ENCODE peak calls at places on chromosomes 16 and 17, in eight cellular contexts. One of them, this sample, is unnamed.

GRCh38 chr16:11079657-11080187 is 135.4 kb downstream of the CLEC16A start:
- DNase-seq in esophagus muscularis mucosa: no peak
- DNase-seq in adrenal gland: no peak
- DNase-seq in IMR-90: peak
- DNase-seq in ovary: no peak
- DNase-seq in A549: no peak
- DNase-seq in suprapubic skin: no peak
- DNase-seq in uterus: peak
- DNase-seq in this sample: no peak

GRCh38 chr17:45824901-45825492 is 19.7 kb upstream of the SPPL2C start:
- DNase-seq in esophagus muscularis mucosa: no peak
- DNase-seq in adrenal gland: no peak
- DNase-seq in IMR-90: no peak
- DNase-seq in ovary: no peak
- DNase-seq in A549: no peak
- DNase-seq in suprapubic skin: no peak
- DNase-seq in uterus: no peak
- DNase-seq in this sample: no peak

GRCh38 chr17:27526603-27527002 is 70.4 kb downstream of the KSR1 start:
- DNase-seq in esophagus muscularis mucosa: no peak
- DNase-seq in adrenal gland: no peak
- DNase-seq in IMR-90: peak
- DNase-seq in ovary: peak
- DNase-seq in A549: no peak
- DNase-seq in suprapubic skin: no peak
- DNase-seq in uterus: no peak
- DNase-seq in this sample: no peak

GRCh38 chr16:83717308-83717707 is 90.5 kb upstream of the HSBP1 start:
- DNase-seq in esophagus muscularis mucosa: no peak
- DNase-seq in adrenal gland: no peak
- DNase-seq in IMR-90: no peak
- DNase-seq in ovary: no peak
- DNase-seq in A549: no peak
- DNase-seq in suprapubic skin: no peak
- DNase-seq in uterus: no peak
- DNase-seq in this sample: no peak

GRCh38 chr17:9009737-9010136 is 11.6 kb upstream of the NTN1 start:
- DNase-seq in esophagus muscularis mucosa: no peak
- DNase-seq in adrenal gland: no peak
- DNase-seq in IMR-90: no peak
- DNase-seq in ovary: no peak
- DNase-seq in A549: no peak
- DNase-seq in suprapubic skin: no peak
- DNase-seq in uterus: no peak
- DNase-seq in this sample: no peak

GRCh38 chr17:550041-550398 is 164.6 kb downstream of the VPS53 start:
- DNase-seq in esophagus muscularis mucosa: no peak
- DNase-seq in adrenal gland: no peak
- DNase-seq in IMR-90: peak
- DNase-seq in ovary: no peak
- DNase-seq in A549: no peak
- DNase-seq in suprapubic skin: no peak
- DNase-seq in uterus: no peak
- DNase-seq in this sample: no peak

GRCh38 chr17:1779571-1780074 is 17.8 kb downstream of the SERPINF1 start:
- DNase-seq in esophagus muscularis mucosa: no peak
- DNase-seq in adrenal gland: no peak
- DNase-seq in IMR-90: peak
- DNase-seq in ovary: peak
- DNase-seq in A549: no peak
- DNase-seq in suprapubic skin: peak
- DNase-seq in uterus: peak
- DNase-seq in this sample: peak

GRCh38 chr17:48143629-48144028 is 36.1 kb downstream of the SNX11 start:
- DNase-seq in esophagus muscularis mucosa: no peak
- DNase-seq in adrenal gland: no peak
- DNase-seq in IMR-90: no peak
- DNase-seq in ovary: no peak
- DNase-seq in A549: no peak
- DNase-seq in suprapubic skin: no peak
- DNase-seq in uterus: no peak
- DNase-seq in this sample: no peak

GRCh38 chr17:43908111-43908721 is 880 bp upstream of the MPP2 start:
- DNase-seq in esophagus muscularis mucosa: peak
- DNase-seq in adrenal gland: no peak
- DNase-seq in IMR-90: peak
- DNase-seq in ovary: peak
- DNase-seq in A549: peak
- DNase-seq in suprapubic skin: no peak
- DNase-seq in uterus: peak
- DNase-seq in this sample: peak

GRCh38 chr16:65069090-65069489 is 52.8 kb downstream of the CDH11 start:
- DNase-seq in esophagus muscularis mucosa: no peak
- DNase-seq in adrenal gland: no peak
- DNase-seq in IMR-90: peak
- DNase-seq in ovary: no peak
- DNase-seq in A549: no peak
- DNase-seq in suprapubic skin: no peak
- DNase-seq in uterus: no peak
- DNase-seq in this sample: no peak

GRCh38 chr16:70437017-70437581 is 1.8 kb downstream of the ST3GAL2 start:
- DNase-seq in esophagus muscularis mucosa: no peak
- DNase-seq in adrenal gland: no peak
- DNase-seq in IMR-90: peak
- DNase-seq in ovary: peak
- DNase-seq in A549: no peak
- DNase-seq in suprapubic skin: no peak
- DNase-seq in uterus: peak
- DNase-seq in this sample: no peak

DNA sequence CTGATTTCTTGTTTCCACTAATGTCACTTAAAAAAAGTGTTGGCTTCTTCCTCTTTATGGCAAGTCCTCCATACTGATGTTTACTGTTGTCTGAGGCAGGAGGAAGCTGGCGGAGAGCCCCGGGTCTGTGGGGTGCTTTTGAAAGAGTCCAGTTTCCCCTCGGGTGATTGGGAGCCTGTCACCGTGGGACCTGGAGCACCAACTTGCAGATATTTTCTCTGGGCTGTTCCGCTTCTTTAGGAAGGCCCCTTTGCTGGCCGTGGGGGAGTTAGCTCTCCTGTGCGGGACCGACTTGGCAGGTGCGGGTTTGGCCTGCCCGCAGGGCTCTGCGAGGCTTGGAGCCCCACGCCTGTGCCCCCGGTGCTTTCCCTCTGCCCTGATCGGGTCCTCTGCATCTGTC is 3.1 kb downstream of the BANP start:
- DNase-seq in esophagus muscularis mucosa: no peak
- DNase-seq in adrenal gland: no peak
- DNase-seq in IMR-90: no peak
- DNase-seq in ovary: no peak
- DNase-seq in A549: no peak
- DNase-seq in suprapubic skin: no peak
- DNase-seq in uterus: no peak
- DNase-seq in this sample: no peak
- H3K27ac ChIP-seq in esophagus muscularis mucosa: peak
- H3K27ac ChIP-seq in adrenal gland: no peak
- H3K27ac ChIP-seq in IMR-90: no peak
- H3K27ac ChIP-seq in ovary: no peak
- H3K27ac ChIP-seq in A549: no peak
- H3K27ac ChIP-seq in suprapubic skin: peak
- H3K27ac ChIP-seq in uterus: no peak
- H3K27ac ChIP-seq in this sample: peak

DNA sequence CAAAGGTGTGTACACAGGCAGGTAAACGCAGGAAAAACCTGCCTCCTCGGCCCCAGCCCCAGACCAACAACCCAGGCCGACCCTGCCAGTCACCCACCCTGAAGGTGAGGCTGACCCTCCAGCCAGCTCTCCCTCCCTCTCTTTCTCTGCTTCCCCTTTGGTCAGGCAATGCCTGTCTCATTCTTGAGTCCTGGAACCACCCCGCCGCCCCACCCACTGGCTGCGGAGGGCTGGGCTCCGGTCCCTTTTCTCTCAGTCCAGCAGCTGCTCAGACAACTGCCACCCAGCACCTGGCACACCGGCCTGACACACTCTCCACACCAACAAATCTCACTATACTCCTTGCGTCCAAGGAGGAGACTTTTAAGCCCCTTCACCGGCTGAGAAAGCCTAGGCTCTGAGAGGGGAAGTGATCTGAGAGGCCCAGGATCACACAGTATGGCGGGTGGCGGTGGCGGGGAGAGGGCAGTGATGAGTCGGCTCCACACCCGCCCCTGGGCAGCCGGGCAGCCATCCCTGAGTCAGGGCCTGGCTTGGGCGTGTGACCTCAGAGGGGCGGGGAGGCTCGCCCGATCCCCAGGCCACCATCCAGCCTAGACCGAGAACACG is 687 bp downstream of the FLII start:
- DNase-seq in esophagus muscularis mucosa: peak
- DNase-seq in adrenal gland: peak
- DNase-seq in IMR-90: peak
- DNase-seq in ovary: peak
- DNase-seq in A549: peak
- DNase-seq in suprapubic skin: peak
- DNase-seq in uterus: peak
- DNase-seq in this sample: peak
- TF ChIP-seq POLR2A in esophagus muscularis mucosa: no peak
- TF ChIP-seq POLR2A in adrenal gland: no peak
- TF ChIP-seq POLR2A in IMR-90: no peak
- TF ChIP-seq POLR2A in ovary: no peak
- TF ChIP-seq POLR2A in A549: no peak
- TF ChIP-seq POLR2A in suprapubic skin: no peak
- TF ChIP-seq POLR2A in uterus: no peak
- TF ChIP-seq POLR2A in this sample: no peak

DNA sequence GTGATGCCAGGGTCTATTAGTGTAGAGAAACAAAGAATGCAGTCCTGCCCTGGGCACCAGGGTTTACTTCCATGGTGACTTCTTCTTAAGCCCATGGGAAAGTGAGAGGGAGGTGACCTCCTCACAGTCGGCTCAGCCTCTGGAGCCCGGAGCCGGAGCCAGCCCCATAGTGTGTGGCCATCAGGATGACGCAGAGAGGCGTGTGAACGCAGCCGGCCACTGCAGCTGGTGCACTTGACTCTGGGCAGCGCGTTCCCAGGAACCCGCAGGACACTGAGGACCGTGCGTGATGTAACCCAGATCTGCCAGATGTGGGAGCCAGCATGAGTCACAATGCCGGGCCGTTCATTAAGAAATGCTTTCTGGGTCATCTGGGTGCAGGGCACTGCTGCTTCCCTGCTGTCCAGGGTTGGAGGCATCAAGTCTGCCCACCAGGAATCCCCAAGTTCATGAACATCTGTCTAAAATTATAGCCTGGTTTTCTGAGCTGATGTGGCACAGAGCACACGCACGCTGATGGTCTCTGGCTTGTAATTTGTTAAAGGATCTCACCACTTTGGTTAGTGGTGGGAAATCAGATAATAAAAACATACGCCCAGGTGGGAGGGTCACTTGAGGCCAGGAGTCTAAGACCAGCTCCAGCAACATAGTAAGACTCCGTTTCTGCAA is 114.1 kb downstream of the PITPNC1 start:
- DNase-seq in esophagus muscularis mucosa: peak
- DNase-seq in adrenal gland: peak
- DNase-seq in IMR-90: peak
- DNase-seq in ovary: peak
- DNase-seq in A549: peak
- DNase-seq in suprapubic skin: peak
- DNase-seq in uterus: peak
- DNase-seq in this sample: peak
- H3K27ac ChIP-seq in esophagus muscularis mucosa: peak
- H3K27ac ChIP-seq in adrenal gland: peak
- H3K27ac ChIP-seq in IMR-90: no peak
- H3K27ac ChIP-seq in ovary: peak
- H3K27ac ChIP-seq in A549: peak
- H3K27ac ChIP-seq in suprapubic skin: no peak
- H3K27ac ChIP-seq in uterus: peak
- H3K27ac ChIP-seq in this sample: peak

GRCh38 chr16:81798311-81799137 is 19.4 kb downstream of the PLCG2 start:
- DNase-seq in esophagus muscularis mucosa: no peak
- DNase-seq in adrenal gland: no peak
- DNase-seq in IMR-90: no peak
- DNase-seq in ovary: no peak
- DNase-seq in A549: no peak
- DNase-seq in suprapubic skin: no peak
- DNase-seq in uterus: no peak
- DNase-seq in this sample: no peak
- TF ChIP-seq POLR2A in esophagus muscularis mucosa: no peak
- TF ChIP-seq POLR2A in adrenal gland: no peak
- TF ChIP-seq POLR2A in IMR-90: no peak
- TF ChIP-seq POLR2A in ovary: no peak
- TF ChIP-seq POLR2A in A549: no peak
- TF ChIP-seq POLR2A in suprapubic skin: no peak
- TF ChIP-seq POLR2A in uterus: no peak
- TF ChIP-seq POLR2A in this sample: no peak

GRCh38 chr16:30003670-30004423 is 7.0 kb downstream of the DOC2A start:
- DNase-seq in esophagus muscularis mucosa: no peak
- DNase-seq in adrenal gland: no peak
- DNase-seq in IMR-90: no peak
- DNase-seq in ovary: no peak
- DNase-seq in A549: no peak
- DNase-seq in suprapubic skin: no peak
- DNase-seq in uterus: no peak
- DNase-seq in this sample: no peak

GRCh38 chr16:30004424-30004776 is 6.4 kb downstream of the DOC2A start:
- DNase-seq in esophagus muscularis mucosa: no peak
- DNase-seq in adrenal gland: no peak
- DNase-seq in IMR-90: no peak
- DNase-seq in ovary: no peak
- DNase-seq in A549: no peak
- DNase-seq in suprapubic skin: no peak
- DNase-seq in uterus: no peak
- DNase-seq in this sample: no peak

GRCh38 chr16:30006095-30006473 is 4.7 kb downstream of the DOC2A start:
- DNase-seq in esophagus muscularis mucosa: no peak
- DNase-seq in adrenal gland: no peak
- DNase-seq in IMR-90: no peak
- DNase-seq in ovary: no peak
- DNase-seq in A549: no peak
- DNase-seq in suprapubic skin: no peak
- DNase-seq in uterus: no peak
- DNase-seq in this sample: no peak

GRCh38 chr16:30005341-30006094 is 5.3 kb downstream of the DOC2A start:
- DNase-seq in esophagus muscularis mucosa: no peak
- DNase-seq in adrenal gland: no peak
- DNase-seq in IMR-90: peak
- DNase-seq in ovary: no peak
- DNase-seq in A549: peak
- DNase-seq in suprapubic skin: no peak
- DNase-seq in uterus: peak
- DNase-seq in this sample: no peak

GRCh38 chr16:30004811-30005242 is 6.0 kb downstream of the DOC2A start:
- DNase-seq in esophagus muscularis mucosa: no peak
- DNase-seq in adrenal gland: no peak
- DNase-seq in IMR-90: no peak
- DNase-seq in ovary: no peak
- DNase-seq in A549: no peak
- DNase-seq in suprapubic skin: no peak
- DNase-seq in uterus: no peak
- DNase-seq in this sample: no peak
- H3K27ac ChIP-seq in esophagus muscularis mucosa: no peak
- H3K27ac ChIP-seq in adrenal gland: no peak
- H3K27ac ChIP-seq in IMR-90: no peak
- H3K27ac ChIP-seq in ovary: no peak
- H3K27ac ChIP-seq in A549: no peak
- H3K27ac ChIP-seq in suprapubic skin: no peak
- H3K27ac ChIP-seq in uterus: no peak
- H3K27ac ChIP-seq in this sample: no peak

GRCh38 chr17:74971842-74972106 is 785 bp downstream of the HID1 start:
- DNase-seq in esophagus muscularis mucosa: no peak
- DNase-seq in adrenal gland: no peak
- DNase-seq in IMR-90: no peak
- DNase-seq in ovary: no peak
- DNase-seq in A549: no peak
- DNase-seq in suprapubic skin: no peak
- DNase-seq in uterus: no peak
- DNase-seq in this sample: no peak
- TF ChIP-seq POLR2A in esophagus muscularis mucosa: no peak
- TF ChIP-seq POLR2A in adrenal gland: no peak
- TF ChIP-seq POLR2A in IMR-90: no peak
- TF ChIP-seq POLR2A in ovary: no peak
- TF ChIP-seq POLR2A in A549: no peak
- TF ChIP-seq POLR2A in suprapubic skin: no peak
- TF ChIP-seq POLR2A in uterus: no peak
- TF ChIP-seq POLR2A in this sample: no peak

This sample was measured in gastrocnemius medialis.